ENCODE peak calls at places on chromosomes 2 and 18, in nine cellular contexts. T, M, J, X, I, P, Q, S and L are unnamed samples.

GRCh38 chr2:174586896-174587295 is 10.7 kb downstream of the WIPF1 start:
- DNase-seq in T (peak), M (no peak), J (no peak), X (peak), I (no peak), P (no peak), Q (no peak), S (no peak), L (no peak)

GRCh38 chr2:121634354-121635307 is 14.6 kb downstream of the CLASP1 start:
- DNase-seq in T (peak), M (no peak), J (peak), X (peak), I (no peak), P (no peak), Q (no peak), S (no peak), L (peak)

GRCh38 chr2:216857131-216857550 is 2.7 kb downstream of the TNP1 start:
- DNase-seq in T (peak), M (no peak), J (peak), X (peak), I (no peak), P (no peak), Q (no peak), S (peak), L (peak)

GRCh38 chr2:231017250-231017636 is 20.1 kb upstream of the C2orf72 start:
- DNase-seq in T (no peak), M (no peak), J (no peak), X (no peak), I (no peak), P (no peak), Q (no peak), S (no peak), L (no peak)

GRCh38 chr2:29317801-29318485 is 202.7 kb downstream of the CLIP4 start:
- DNase-seq in T (no peak), M (no peak), J (no peak), X (no peak), I (no peak), P (no peak), Q (no peak), S (no peak), L (no peak)

GRCh38 chr18:28541276-28541930 is 364.5 kb upstream of the CDH2 start:
- DNase-seq in T (peak), M (no peak), J (no peak), X (no peak), I (no peak), P (no peak), Q (no peak), S (no peak), L (no peak)

GRCh38 chr2:43515807-43516497 is 79.9 kb downstream of the THADA start:
- DNase-seq in T (no peak), M (no peak), J (no peak), X (peak), I (no peak), P (no peak), Q (no peak), S (no peak), L (no peak)

GRCh38 chr2:98664323-98664722 is 55.9 kb downstream of the UNC50 start:
- DNase-seq in T (no peak), M (no peak), J (peak), X (peak), I (no peak), P (no peak), Q (no peak), S (no peak), L (peak)

GRCh38 chr2:50346586-50347351 is 685.2 kb downstream of the NRXN1 start:
- DNase-seq in T (no peak), M (no peak), J (no peak), X (no peak), I (no peak), P (no peak), Q (no peak), S (no peak), L (no peak)